ENCODE peak calls at places on chromosome 15, in five cellular contexts. W is substantia nigra, P is left cardiac atrium, J is NCI-H446 treated with DMSO at 0.1 percent for 48 hours, G is neural progenitor cell. L is an unnamed sample.
A peak's percentile ranks its signal among the peaks of the same experiment; 100 is the strongest.

GRCh38 chr15:45184562-45185041 is 3.2 kb downstream of the SHF start:
- DNase-seq in W (no peak), P (no peak), J (peak; percentile 64), G (no peak), L (no peak)

GRCh38 chr15:22265961-22266360 is 185.6 kb downstream of the OR4M2 start:
- DNase-seq in W (no peak), P (no peak), J (no peak), G (no peak), L (no peak)

GRCh38 chr15:34436126-34436955 is 1.3 kb downstream of the GOLGA8A start:
- DNase-seq in W (no peak), P (no peak), J (no peak), G (peak; percentile 27), L (no peak)

GRCh38 chr15:82168757-82169156 is 93.8 kb downstream of the EFL1 start:
- DNase-seq in W (no peak), P (no peak), J (no peak), G (no peak), L (no peak)

GRCh38 chr15:33131880-33132279 is 62.6 kb downstream of the FMN1 start:
- DNase-seq in W (no peak), P (no peak), J (no peak), G (no peak), L (no peak)

GRCh38 chr15:90686435-90687218 is 30.5 kb upstream of the BLM start:
- DNase-seq in W (no peak), P (no peak), J (no peak), G (no peak), L (no peak)

GRCh38 chr15:29522373-29523276 is 253.0 kb upstream of the NSMCE3 start:
- DNase-seq in W (no peak), P (no peak), J (no peak), G (no peak), L (no peak)

GRCh38 chr15:98324341-98324970 is 323.9 kb upstream of the IGF1R start:
- DNase-seq in W (no peak), P (no peak), J (no peak), G (no peak), L (no peak)

GRCh38 chr15:59622289-59622688 is 10.7 kb downstream of the GCNT3 start:
- DNase-seq in W (no peak), P (peak; percentile 44), J (no peak), G (peak; percentile 55), L (no peak)

GRCh38 chr15:58241872-58242271 is 103.7 kb downstream of the AQP9 start:
- DNase-seq in W (no peak), P (no peak), J (no peak), G (no peak), L (no peak)

GRCh38 chr15:27681038-27681437 is 418.1 kb downstream of the OCA2 start:
- DNase-seq in W (no peak), P (no peak), J (no peak), G (no peak), L (no peak)

GRCh38 chr15:51051776-51052175 is 42.9 kb downstream of the TNFAIP8L3 start:
- DNase-seq in W (peak; percentile 42), P (peak; percentile 62), J (peak; percentile 92), G (no peak), L (no peak)

GRCh38 chr15:51879555-51879954 is 50.1 kb downstream of the TMOD3 start:
- DNase-seq in W (no peak), P (no peak), J (no peak), G (no peak), L (no peak)

GRCh38 chr15:57541805-57542504 is 49.7 kb upstream of the MYZAP start:
- DNase-seq in W (peak; percentile 47), P (peak; percentile 81), J (peak; percentile 37), G (peak; percentile 70), L (peak; percentile 69)

GRCh38 chr15:68310178-68310810 is 32.7 kb downstream of the FEM1B start:
- DNase-seq in W (no peak), P (no peak), J (no peak), G (no peak), L (no peak)

GRCh38 chr15:74817370-74817737 is 4.7 kb downstream of the LMAN1L start:
- DNase-seq in W (peak; percentile 35), P (peak; percentile 69), J (no peak), G (peak; percentile 33), L (no peak)

GRCh38 chr15:68524753-68525584 is 53.8 kb upstream of the CORO2B start:
- DNase-seq in W (no peak), P (no peak), J (no peak), G (no peak), L (no peak)

GRCh38 chr15:58438956-58439355 is 7.2 kb downstream of the LIPC start:
- DNase-seq in W (no peak), P (peak; percentile 68), J (peak; percentile 65), G (peak; percentile 60), L (no peak)

GRCh38 chr15:68629519-68630204 is 50.9 kb downstream of the CORO2B start:
- DNase-seq in W (no peak), P (no peak), J (no peak), G (no peak), L (no peak)

L was measured in ovary.